ENCODE peak calls at places on chromosome 3, in five cellular contexts. T is GM20000, W is B cell, X is cardiac fibroblast, Q is HCT116. B is an unnamed sample.

GRCh38 chr3:105006164-105006563 is 360.5 kb upstream of the ALCAM start:
- DNase-seq in T (no peak), W (no peak), X (no peak), Q (no peak), B (no peak)

GRCh38 chr3:143306419-143306818 is 186.8 kb downstream of the CHST2 start:
- DNase-seq in T (no peak), W (no peak), X (peak), Q (no peak), B (no peak)

GRCh38 chr3:182908471-182908870 is 71.9 kb downstream of the DCUN1D1 start:
- DNase-seq in T (no peak), W (no peak), X (peak), Q (no peak), B (peak)

GRCh38 chr3:42934910-42935309 is 29.0 kb downstream of the ZNF662 start:
- DNase-seq in T (no peak), W (no peak), X (no peak), Q (no peak), B (no peak)

GRCh38 chr3:99355465-99355864 is 282.9 kb upstream of the COL8A1 start:
- DNase-seq in T (no peak), W (no peak), X (peak), Q (no peak), B (no peak)

GRCh38 chr3:126469479-126469878 is 6.2 kb downstream of the ZXDC start:
- DNase-seq in T (no peak), W (no peak), X (no peak), Q (no peak), B (no peak)

GRCh38 chr3:182891364-182891763 is 89.0 kb downstream of the DCUN1D1 start:
- DNase-seq in T (no peak), W (no peak), X (no peak), Q (no peak), B (no peak)

GRCh38 chr3:149770246-149770645 is 18.0 kb upstream of the COMMD2 start:
- DNase-seq in T (no peak), W (no peak), X (no peak), Q (no peak), B (no peak)

GRCh38 chr3:142318331-142318730 is 92.9 kb upstream of the GK5 start:
- DNase-seq in T (no peak), W (no peak), X (peak), Q (no peak), B (peak)

GRCh38 chr3:71585126-71585525 is 1.6 kb upstream of the FOXP1 start:
- DNase-seq in T (no peak), W (no peak), X (peak), Q (no peak), B (no peak)

GRCh38 chr3:184002469-184002868 is 15.2 kb downstream of the ABCC5 start:
- DNase-seq in T (no peak), W (no peak), X (no peak), Q (no peak), B (no peak)

GRCh38 chr3:60384352-60384751 is 866.9 kb downstream of the FHIT start:
- DNase-seq in T (no peak), W (no peak), X (no peak), Q (no peak), B (peak)

GRCh38 chr3:172522871-172523818 is at the start of gene TNFSF10:
- DNase-seq in T (peak), W (peak), X (no peak), Q (no peak), B (peak)

GRCh38 chr3:50288387-50289007 is 3.7 kb downstream of the IFRD2 start:
- DNase-seq in T (no peak), W (no peak), X (no peak), Q (no peak), B (no peak)

GRCh38 chr3:37308247-37308646 is 133.9 kb upstream of the LRRFIP2 start:
- DNase-seq in T (peak), W (no peak), X (peak), Q (peak), B (no peak)

GRCh38 chr3:144864646-144865045 is 893.0 kb downstream of the DIPK2A start:
- DNase-seq in T (no peak), W (no peak), X (no peak), Q (no peak), B (no peak)

GRCh38 chr3:144866504-144866903 is 894.9 kb downstream of the DIPK2A start:
- DNase-seq in T (no peak), W (no peak), X (no peak), Q (no peak), B (no peak)

GRCh38 chr3:144865886-144866285 is 894.3 kb downstream of the DIPK2A start:
- DNase-seq in T (no peak), W (no peak), X (no peak), Q (no peak), B (no peak)

GRCh38 chr3:144868506-144868905 is 896.9 kb downstream of the DIPK2A start:
- DNase-seq in T (no peak), W (no peak), X (peak), Q (no peak), B (no peak)
- TF ChIP-seq CTCF in T (no peak), W (no peak), X (no peak), Q (no peak), B (no peak)

DNA sequence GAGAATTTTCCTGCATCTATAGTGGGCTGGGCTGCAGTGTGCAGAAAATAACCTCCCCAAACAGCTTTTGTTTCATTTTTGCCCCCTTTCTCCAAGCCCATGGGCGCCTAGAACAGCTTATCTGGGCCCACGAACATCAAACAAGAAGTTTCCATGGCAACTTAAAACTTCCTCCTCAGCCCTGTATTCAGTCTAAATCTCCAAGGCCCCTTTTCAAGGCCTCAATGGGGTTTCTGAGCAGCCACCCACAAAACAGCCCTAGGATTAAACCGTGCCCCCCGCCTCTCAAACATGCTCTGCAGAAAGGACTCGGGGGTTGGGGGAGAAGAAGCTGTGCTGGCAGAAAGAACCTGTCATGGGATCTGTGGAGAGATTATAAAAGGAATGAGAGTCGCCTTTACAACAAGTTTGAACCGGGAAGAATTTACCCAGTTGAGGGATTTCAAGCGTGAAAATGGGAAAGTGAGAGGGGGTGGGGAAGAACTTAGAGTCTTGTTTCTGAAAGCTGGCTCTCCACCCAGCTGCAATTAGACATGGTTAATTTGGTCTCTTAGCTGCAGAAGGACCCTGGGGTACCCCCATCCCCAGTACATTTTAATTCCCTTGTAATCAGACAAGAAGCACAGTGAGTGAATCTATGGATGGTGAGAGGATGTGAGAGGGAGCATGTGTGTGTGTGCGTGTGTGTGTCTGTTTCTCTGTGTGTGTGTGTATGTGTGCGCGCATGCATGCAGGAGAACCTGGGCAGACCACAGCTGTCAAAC is 4.3 kb upstream of the FAM107A start:
- DNase-seq in T (no peak), W (no peak), X (no peak), Q (no peak), B (no peak)
- TF ChIP-seq CTCF in T (no peak), W (no peak), X (no peak), Q (no peak), B (no peak)

DNA sequence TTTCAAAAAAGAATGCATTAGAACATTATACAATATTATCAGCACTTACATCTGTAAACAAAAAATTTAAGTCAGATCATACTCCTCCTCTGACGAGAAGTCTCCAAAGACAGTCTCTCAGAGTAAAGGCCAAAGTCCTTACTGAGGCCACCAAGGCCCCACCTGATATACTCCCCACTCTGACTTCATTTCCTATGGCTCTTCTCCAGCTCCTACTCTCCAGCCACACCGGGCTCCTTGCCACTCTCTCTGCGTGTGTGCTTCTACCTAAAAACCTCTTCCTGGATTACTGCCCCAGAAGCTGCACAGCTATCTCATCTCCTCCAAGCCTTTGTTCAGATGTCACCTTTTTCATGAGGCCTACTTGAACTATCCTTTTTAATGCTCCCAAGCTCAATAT is 5.0 kb downstream of the DCP1A start:
- DNase-seq in T (no peak), W (no peak), X (peak), Q (no peak), B (peak)
- TF ChIP-seq CTCF in T (no peak), W (no peak), X (no peak), Q (no peak), B (no peak)

GRCh38 chr3:20930034-20930433 is 744.0 kb upstream of the SGO1 start:
- DNase-seq in T (no peak), W (no peak), X (peak), Q (no peak), B (no peak)
- TF ChIP-seq CTCF in T (no peak), W (no peak), X (peak), Q (no peak), B (peak)

GRCh38 chr3:13584427-13584891 is 35.5 kb downstream of the FBLN2 start:
- DNase-seq in T (no peak), W (no peak), X (no peak), Q (no peak), B (no peak)
- TF ChIP-seq CTCF in T (no peak), W (no peak), X (no peak), Q (no peak), B (no peak)

GRCh38 chr3:127802620-127803019 is 19.7 kb downstream of the MGLL start:
- DNase-seq in T (no peak), W (no peak), X (no peak), Q (no peak), B (no peak)
- TF ChIP-seq CTCF in T (no peak), W (no peak), X (no peak), Q (no peak), B (no peak)

B was measured in astrocyte.